ENCODE peak calls at places on chromosomes 7 and 10, in nine cellular contexts. I, K, V, R, P, F, Q, A and T are unnamed samples.

GRCh38 chr7:4015371-4015770 is 666.7 kb upstream of the FOXK1 start:
- DNase-seq in I (no peak), P (no peak), F (no peak), K (no peak), Q (no peak), R (no peak), A (no peak), V (no peak), T (no peak)

GRCh38 chr10:11746883-11747539 is 4.8 kb downstream of the ECHDC3 start:
- DNase-seq in P (no peak), K (no peak), R (no peak), V (no peak), A (no peak), Q (no peak), I (no peak), F (no peak), T (no peak)

GRCh38 chr10:523925-524324 is 165.5 kb downstream of the DIP2C start:
- DNase-seq in A (no peak), F (no peak), R (no peak), I (no peak), V (no peak), P (peak), K (no peak), Q (no peak), T (no peak)

GRCh38 chr10:69810097-69810496 is 8.4 kb downstream of the COL13A1 start:
- DNase-seq in F (no peak), P (peak), R (no peak), V (no peak), K (no peak), I (no peak), Q (no peak), A (no peak), T (no peak)

GRCh38 chr10:43623351-43623750 is 17.1 kb downstream of the ZNF485 start:
- DNase-seq in P (no peak), A (peak), F (no peak), K (no peak), Q (no peak), V (no peak), I (no peak), R (no peak), T (no peak)

GRCh38 chr10:112959207-112959838 is 9.3 kb downstream of the TCF7L2 start:
- DNase-seq in K (no peak), V (peak), Q (no peak), I (no peak), R (no peak), A (peak), F (no peak), P (no peak), T (no peak)

GRCh38 chr10:96473866-96474265 is 39.9 kb downstream of the TLL2 start:
- DNase-seq in F (no peak), P (no peak), R (peak), K (no peak), Q (no peak), I (no peak), A (no peak), V (peak), T (no peak)

GRCh38 chr7:137245890-137246289 is 97.6 kb downstream of the PTN start:
- DNase-seq in F (no peak), V (no peak), A (peak), R (no peak), I (no peak), P (no peak), K (no peak), Q (no peak), T (no peak)

GRCh38 chr7:106626376-106627293 is 34.3 kb downstream of the CCDC71L start:
- DNase-seq in R (no peak), V (no peak), Q (peak), I (peak), F (no peak), P (no peak), A (no peak), K (no peak), T (no peak)

GRCh38 chr10:122142652-122143237 is 128.4 kb upstream of the BTBD16 start:
- DNase-seq in I (no peak), P (peak), V (peak), R (peak), F (peak), A (no peak), Q (peak), K (peak), T (peak)

GRCh38 chr10:68153473-68154210 is 44.4 kb downstream of the MYPN start:
- DNase-seq in Q (peak), I (peak), F (no peak), R (peak), V (peak), P (peak), A (peak), K (peak), T (peak)

GRCh38 chr7:115043605-115044004 is 121.7 kb downstream of the MDFIC start:
- DNase-seq in R (no peak), F (no peak), P (no peak), I (peak), K (no peak), V (no peak), A (no peak), Q (no peak), T (no peak)

GRCh38 chr10:77633376-77633775 is 4.2 kb downstream of the KCNMA1 start:
- DNase-seq in Q (no peak), R (no peak), I (no peak), V (no peak), P (no peak), F (no peak), K (no peak), A (no peak), T (no peak)

GRCh38 chr7:151137076-151137611 is 30.4 kb downstream of the GBX1 start:
- DNase-seq in A (no peak), P (peak), F (no peak), Q (peak), R (no peak), K (no peak), V (no peak), I (no peak), T (no peak)

GRCh38 chr7:75715864-75716263 is 22.9 kb downstream of the HIP1 start:
- DNase-seq in A (no peak), F (no peak), I (no peak), Q (no peak), V (no peak), K (no peak), R (no peak), P (no peak), T (no peak)

GRCh38 chr10:2731940-2732339 is 335.4 kb upstream of the PFKP start:
- DNase-seq in K (no peak), V (no peak), I (no peak), F (no peak), P (no peak), Q (no peak), A (no peak), R (no peak), T (no peak)

GRCh38 chr10:87845624-87846377 is 17.5 kb downstream of the KLLN start:
- DNase-seq in A (peak), V (no peak), P (no peak), Q (peak), R (peak), I (no peak), K (no peak), F (no peak), T (no peak)

GRCh38 chr10:88392222-88392621 is 190.9 kb downstream of the RNLS start:
- DNase-seq in Q (no peak), P (no peak), V (no peak), F (no peak), K (peak), A (no peak), R (no peak), I (no peak), T (no peak)

GRCh38 chr10:2619472-2619871 is 447.9 kb upstream of the PFKP start:
- DNase-seq in A (peak), P (peak), R (peak), Q (peak), I (no peak), K (peak), V (peak), F (no peak), T (no peak)

GRCh38 chr10:82238291-82238690 is 363.3 kb downstream of the NRG3 start:
- DNase-seq in P (no peak), R (no peak), F (no peak), I (no peak), V (no peak), A (no peak), K (no peak), Q (no peak), T (no peak)

GRCh38 chr10:92916433-92916832 is 68.1 kb downstream of the EXOC6 start:
- DNase-seq in K (no peak), Q (no peak), V (no peak), A (no peak), P (peak), I (no peak), R (no peak), F (no peak), T (no peak)

GRCh38 chr7:150716368-150716767 is at the start of gene GIMAP1:
- DNase-seq in K (peak), V (no peak), A (no peak), R (no peak), I (no peak), P (no peak), Q (no peak), F (no peak), T (no peak)

GRCh38 chr7:151313857-151314256 is 27.8 kb upstream of the NUB1 start:
- DNase-seq in V (peak), F (no peak), R (no peak), I (no peak), K (peak), A (peak), P (no peak), Q (no peak), T (no peak)

GRCh38 chr10:1673568-1674345 is 63.6 kb downstream of the ADARB2 start:
- DNase-seq in R (no peak), I (no peak), K (no peak), P (no peak), F (no peak), Q (no peak), V (no peak), A (no peak), T (no peak)

GRCh38 chr10:24884793-24885192 is 67.6 kb downstream of the PRTFDC1 start:
- DNase-seq in V (no peak), I (no peak), R (no peak), P (peak), K (no peak), F (no peak), A (no peak), Q (peak), T (no peak)

GRCh38 chr7:94008537-94008936 is 4.4 kb upstream of the BET1 start:
- DNase-seq in A (peak), I (no peak), Q (no peak), V (no peak), P (no peak), F (no peak), R (no peak), K (no peak), T (no peak)

GRCh38 chr7:150421831-150422230 is 28.6 kb upstream of the GIMAP8 start:
- DNase-seq in P (no peak), K (peak), R (no peak), Q (no peak), F (no peak), A (no peak), V (no peak), I (no peak), T (no peak)

GRCh38 chr7:40675741-40676140 is 540.9 kb downstream of the SUGCT start:
- DNase-seq in K (no peak), Q (no peak), A (no peak), P (no peak), I (no peak), R (no peak), V (no peak), F (no peak), T (no peak)